ENCODE peak calls at places on chromosomes 12 and 14, in nine cellular contexts. One of them, this sample, is unnamed.

GRCh38 chr14:96104469-96105057 is 65.4 kb downstream of the C14orf132 start:
- DNase-seq in psoas muscle: peak
- DNase-seq in GM23338: no peak
- DNase-seq in IMR-90: peak
- DNase-seq in PC-3: peak
- DNase-seq in OCI-LY7: no peak
- DNase-seq in lower lobe of right lung: peak
- DNase-seq in Calu3: peak
- DNase-seq in CD8-positive, alpha-beta T cell: no peak
- DNase-seq in this sample: peak

GRCh38 chr14:77722301-77722700 is 14.4 kb downstream of the SLIRP start:
- DNase-seq in psoas muscle: no peak
- DNase-seq in GM23338: no peak
- DNase-seq in IMR-90: no peak
- DNase-seq in PC-3: no peak
- DNase-seq in OCI-LY7: no peak
- DNase-seq in lower lobe of right lung: no peak
- DNase-seq in Calu3: no peak
- DNase-seq in CD8-positive, alpha-beta T cell: no peak
- DNase-seq in this sample: no peak

GRCh38 chr12:64120568-64120967 is 101.5 kb downstream of the KICS2 start:
- DNase-seq in psoas muscle: no peak
- DNase-seq in GM23338: no peak
- DNase-seq in IMR-90: no peak
- DNase-seq in PC-3: peak
- DNase-seq in OCI-LY7: no peak
- DNase-seq in lower lobe of right lung: no peak
- DNase-seq in Calu3: no peak
- DNase-seq in CD8-positive, alpha-beta T cell: no peak
- DNase-seq in this sample: no peak

GRCh38 chr14:102840801-102841528 is 63.7 kb downstream of the TRAF3 start:
- DNase-seq in psoas muscle: no peak
- DNase-seq in GM23338: peak
- DNase-seq in IMR-90: no peak
- DNase-seq in PC-3: no peak
- DNase-seq in OCI-LY7: no peak
- DNase-seq in lower lobe of right lung: no peak
- DNase-seq in Calu3: no peak
- DNase-seq in CD8-positive, alpha-beta T cell: no peak
- DNase-seq in this sample: no peak

GRCh38 chr14:93051600-93052546 is 63.9 kb downstream of the ITPK1 start:
- DNase-seq in psoas muscle: no peak
- DNase-seq in GM23338: peak
- DNase-seq in IMR-90: no peak
- DNase-seq in PC-3: no peak
- DNase-seq in OCI-LY7: no peak
- DNase-seq in lower lobe of right lung: no peak
- DNase-seq in Calu3: no peak
- DNase-seq in CD8-positive, alpha-beta T cell: no peak
- DNase-seq in this sample: no peak

GRCh38 chr14:58732387-58732786 is 94.6 kb downstream of the DACT1 start:
- DNase-seq in psoas muscle: no peak
- DNase-seq in GM23338: no peak
- DNase-seq in IMR-90: no peak
- DNase-seq in PC-3: peak
- DNase-seq in OCI-LY7: no peak
- DNase-seq in lower lobe of right lung: no peak
- DNase-seq in Calu3: no peak
- DNase-seq in CD8-positive, alpha-beta T cell: no peak
- DNase-seq in this sample: no peak

GRCh38 chr12:132180648-132181546 is 36.6 kb downstream of the NOC4L start:
- DNase-seq in psoas muscle: no peak
- DNase-seq in GM23338: no peak
- DNase-seq in IMR-90: no peak
- DNase-seq in PC-3: no peak
- DNase-seq in OCI-LY7: no peak
- DNase-seq in lower lobe of right lung: no peak
- DNase-seq in Calu3: no peak
- DNase-seq in CD8-positive, alpha-beta T cell: no peak
- DNase-seq in this sample: no peak

GRCh38 chr14:50139192-50139591 is 22.8 kb upstream of the VCPKMT start:
- DNase-seq in psoas muscle: no peak
- DNase-seq in GM23338: peak
- DNase-seq in IMR-90: no peak
- DNase-seq in PC-3: no peak
- DNase-seq in OCI-LY7: no peak
- DNase-seq in lower lobe of right lung: no peak
- DNase-seq in Calu3: no peak
- DNase-seq in CD8-positive, alpha-beta T cell: no peak
- DNase-seq in this sample: no peak

GRCh38 chr12:65022960-65023359 is 98.1 kb downstream of the WIF1 start:
- DNase-seq in psoas muscle: no peak
- DNase-seq in GM23338: no peak
- DNase-seq in IMR-90: no peak
- DNase-seq in PC-3: no peak
- DNase-seq in OCI-LY7: no peak
- DNase-seq in lower lobe of right lung: no peak
- DNase-seq in Calu3: peak
- DNase-seq in CD8-positive, alpha-beta T cell: no peak
- DNase-seq in this sample: no peak

GRCh38 chr14:103692159-103692558 is 23.1 kb downstream of the XRCC3 start:
- DNase-seq in psoas muscle: no peak
- DNase-seq in GM23338: no peak
- DNase-seq in IMR-90: no peak
- DNase-seq in PC-3: no peak
- DNase-seq in OCI-LY7: peak
- DNase-seq in lower lobe of right lung: no peak
- DNase-seq in Calu3: no peak
- DNase-seq in CD8-positive, alpha-beta T cell: no peak
- DNase-seq in this sample: no peak

GRCh38 chr12:51247523-51248206 is 9.0 kb downstream of the DAZAP2 start:
- DNase-seq in psoas muscle: no peak
- DNase-seq in GM23338: peak
- DNase-seq in IMR-90: no peak
- DNase-seq in PC-3: no peak
- DNase-seq in OCI-LY7: no peak
- DNase-seq in lower lobe of right lung: no peak
- DNase-seq in Calu3: no peak
- DNase-seq in CD8-positive, alpha-beta T cell: no peak
- DNase-seq in this sample: no peak

GRCh38 chr12:51593539-51593938 is 2.5 kb downstream of the SCN8A start:
- DNase-seq in psoas muscle: no peak
- DNase-seq in GM23338: peak
- DNase-seq in IMR-90: peak
- DNase-seq in PC-3: peak
- DNase-seq in OCI-LY7: no peak
- DNase-seq in lower lobe of right lung: no peak
- DNase-seq in Calu3: peak
- DNase-seq in CD8-positive, alpha-beta T cell: no peak
- DNase-seq in this sample: no peak

GRCh38 chr14:59632381-59632780 is 55.8 kb upstream of the CCDC175 start:
- DNase-seq in psoas muscle: no peak
- DNase-seq in GM23338: peak
- DNase-seq in IMR-90: peak
- DNase-seq in PC-3: peak
- DNase-seq in OCI-LY7: peak
- DNase-seq in lower lobe of right lung: no peak
- DNase-seq in Calu3: peak
- DNase-seq in CD8-positive, alpha-beta T cell: no peak
- DNase-seq in this sample: peak

DNA sequence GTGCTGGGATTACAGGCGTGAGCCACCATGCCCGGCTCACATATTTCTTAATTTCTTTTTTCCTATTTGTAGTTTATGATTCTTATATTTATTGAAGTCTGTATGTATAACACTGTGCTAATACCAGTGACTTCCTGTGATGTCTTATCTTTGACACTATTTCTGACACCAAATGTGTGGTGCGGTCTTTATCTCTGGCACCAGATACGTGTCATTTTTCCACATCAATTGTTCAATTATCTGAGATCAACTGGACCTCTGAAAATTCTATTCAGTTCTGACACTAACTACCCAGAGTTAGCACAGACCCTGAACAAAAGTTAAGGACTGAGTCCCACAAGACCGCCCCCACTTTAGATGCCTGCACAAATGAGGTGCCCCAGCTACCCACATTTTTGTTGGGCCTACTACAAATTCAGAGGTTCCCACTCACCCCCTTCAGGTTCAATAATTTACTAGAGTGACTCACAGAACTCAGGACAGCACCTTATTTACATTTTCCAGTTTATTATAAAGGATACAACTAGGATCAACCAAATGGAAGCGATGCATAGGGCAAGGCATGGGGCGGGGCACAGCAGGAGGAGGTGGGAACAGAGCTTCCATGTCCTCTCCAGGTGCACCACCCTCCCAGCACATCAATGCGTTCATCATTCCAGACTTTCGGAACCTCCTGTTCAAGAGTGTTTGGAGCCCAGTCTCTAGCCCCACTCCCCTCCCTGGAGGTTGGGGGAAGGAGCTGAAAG is 11.6 kb upstream of the SRSF9 start:
- DNase-seq in psoas muscle: no peak
- DNase-seq in GM23338: no peak
- DNase-seq in IMR-90: no peak
- DNase-seq in PC-3: peak
- DNase-seq in OCI-LY7: no peak
- DNase-seq in lower lobe of right lung: no peak
- DNase-seq in Calu3: no peak
- DNase-seq in CD8-positive, alpha-beta T cell: no peak
- DNase-seq in this sample: no peak
- TF ChIP-seq CTCF in psoas muscle: no peak
- TF ChIP-seq CTCF in GM23338: no peak
- TF ChIP-seq CTCF in IMR-90: no peak
- TF ChIP-seq CTCF in PC-3: no peak
- TF ChIP-seq CTCF in OCI-LY7: no peak
- TF ChIP-seq CTCF in lower lobe of right lung: no peak
- TF ChIP-seq CTCF in Calu3: no peak
- TF ChIP-seq CTCF in CD8-positive, alpha-beta T cell: no peak
- TF ChIP-seq CTCF in this sample: no peak

GRCh38 chr14:22589096-22589839 is at the start of gene DAD1:
- DNase-seq in psoas muscle: peak
- DNase-seq in GM23338: peak
- DNase-seq in IMR-90: peak
- DNase-seq in PC-3: peak
- DNase-seq in OCI-LY7: peak
- DNase-seq in lower lobe of right lung: peak
- DNase-seq in Calu3: peak
- DNase-seq in CD8-positive, alpha-beta T cell: peak
- DNase-seq in this sample: peak
- TF ChIP-seq CTCF in psoas muscle: no peak
- TF ChIP-seq CTCF in GM23338: no peak
- TF ChIP-seq CTCF in IMR-90: no peak
- TF ChIP-seq CTCF in PC-3: no peak
- TF ChIP-seq CTCF in OCI-LY7: no peak
- TF ChIP-seq CTCF in lower lobe of right lung: no peak
- TF ChIP-seq CTCF in Calu3: peak
- TF ChIP-seq CTCF in CD8-positive, alpha-beta T cell: no peak
- TF ChIP-seq CTCF in this sample: no peak

GRCh38 chr12:22282283-22282682 is 52.2 kb downstream of the ST8SIA1 start:
- DNase-seq in psoas muscle: no peak
- DNase-seq in GM23338: no peak
- DNase-seq in IMR-90: peak
- DNase-seq in PC-3: peak
- DNase-seq in OCI-LY7: no peak
- DNase-seq in lower lobe of right lung: no peak
- DNase-seq in Calu3: no peak
- DNase-seq in CD8-positive, alpha-beta T cell: no peak
- DNase-seq in this sample: no peak

GRCh38 chr12:22285871-22286270 is 48.6 kb downstream of the ST8SIA1 start:
- DNase-seq in psoas muscle: no peak
- DNase-seq in GM23338: no peak
- DNase-seq in IMR-90: no peak
- DNase-seq in PC-3: no peak
- DNase-seq in OCI-LY7: no peak
- DNase-seq in lower lobe of right lung: no peak
- DNase-seq in Calu3: no peak
- DNase-seq in CD8-positive, alpha-beta T cell: no peak
- DNase-seq in this sample: no peak

GRCh38 chr12:22284871-22285270 is 49.6 kb downstream of the ST8SIA1 start:
- DNase-seq in psoas muscle: no peak
- DNase-seq in GM23338: no peak
- DNase-seq in IMR-90: peak
- DNase-seq in PC-3: no peak
- DNase-seq in OCI-LY7: no peak
- DNase-seq in lower lobe of right lung: no peak
- DNase-seq in Calu3: no peak
- DNase-seq in CD8-positive, alpha-beta T cell: no peak
- DNase-seq in this sample: no peak

GRCh38 chr12:22283006-22283506 is 51.5 kb downstream of the ST8SIA1 start:
- DNase-seq in psoas muscle: no peak
- DNase-seq in GM23338: no peak
- DNase-seq in IMR-90: peak
- DNase-seq in PC-3: peak
- DNase-seq in OCI-LY7: no peak
- DNase-seq in lower lobe of right lung: no peak
- DNase-seq in Calu3: no peak
- DNase-seq in CD8-positive, alpha-beta T cell: no peak
- DNase-seq in this sample: no peak

GRCh38 chr12:22283508-22283907 is 51.0 kb downstream of the ST8SIA1 start:
- DNase-seq in psoas muscle: no peak
- DNase-seq in GM23338: peak
- DNase-seq in IMR-90: no peak
- DNase-seq in PC-3: no peak
- DNase-seq in OCI-LY7: no peak
- DNase-seq in lower lobe of right lung: no peak
- DNase-seq in Calu3: no peak
- DNase-seq in CD8-positive, alpha-beta T cell: no peak
- DNase-seq in this sample: no peak
- TF ChIP-seq CTCF in psoas muscle: no peak
- TF ChIP-seq CTCF in GM23338: no peak
- TF ChIP-seq CTCF in IMR-90: no peak
- TF ChIP-seq CTCF in PC-3: no peak
- TF ChIP-seq CTCF in OCI-LY7: no peak
- TF ChIP-seq CTCF in lower lobe of right lung: no peak
- TF ChIP-seq CTCF in Calu3: no peak
- TF ChIP-seq CTCF in CD8-positive, alpha-beta T cell: no peak
- TF ChIP-seq CTCF in this sample: no peak

GRCh38 chr14:38944691-38945090 is 158.3 kb downstream of the SEC23A start:
- DNase-seq in psoas muscle: no peak
- DNase-seq in GM23338: no peak
- DNase-seq in IMR-90: no peak
- DNase-seq in PC-3: no peak
- DNase-seq in OCI-LY7: no peak
- DNase-seq in lower lobe of right lung: no peak
- DNase-seq in Calu3: no peak
- DNase-seq in CD8-positive, alpha-beta T cell: no peak
- DNase-seq in this sample: no peak

GRCh38 chr14:38947343-38947742 is 155.7 kb downstream of the SEC23A start:
- DNase-seq in psoas muscle: no peak
- DNase-seq in GM23338: no peak
- DNase-seq in IMR-90: no peak
- DNase-seq in PC-3: no peak
- DNase-seq in OCI-LY7: no peak
- DNase-seq in lower lobe of right lung: no peak
- DNase-seq in Calu3: no peak
- DNase-seq in CD8-positive, alpha-beta T cell: no peak
- DNase-seq in this sample: no peak

DNA sequence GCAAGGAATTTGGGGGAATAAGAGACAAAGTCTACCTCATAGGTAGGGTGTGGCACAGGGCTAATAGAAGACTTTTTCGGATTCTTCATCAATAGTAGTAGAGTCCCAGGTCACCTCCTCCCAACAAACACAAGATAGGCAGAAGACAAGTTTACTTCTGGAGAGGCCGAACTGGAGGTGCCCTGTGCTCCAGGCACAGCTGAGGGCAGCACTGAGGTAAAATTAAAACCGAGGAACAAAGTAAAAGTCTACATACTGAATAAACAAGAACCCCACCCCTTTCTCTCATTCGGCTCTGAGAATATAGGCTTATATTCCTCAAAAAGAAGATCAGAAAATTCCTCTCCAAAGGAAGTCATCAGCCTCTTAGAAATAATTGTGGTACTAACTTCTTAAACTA is 161.6 kb downstream of the SEC23A start:
- DNase-seq in psoas muscle: no peak
- DNase-seq in GM23338: peak
- DNase-seq in IMR-90: no peak
- DNase-seq in PC-3: no peak
- DNase-seq in OCI-LY7: no peak
- DNase-seq in lower lobe of right lung: no peak
- DNase-seq in Calu3: no peak
- DNase-seq in CD8-positive, alpha-beta T cell: no peak
- DNase-seq in this sample: no peak
- TF ChIP-seq CTCF in psoas muscle: no peak
- TF ChIP-seq CTCF in GM23338: peak
- TF ChIP-seq CTCF in IMR-90: no peak
- TF ChIP-seq CTCF in PC-3: no peak
- TF ChIP-seq CTCF in OCI-LY7: no peak
- TF ChIP-seq CTCF in lower lobe of right lung: no peak
- TF ChIP-seq CTCF in Calu3: no peak
- TF ChIP-seq CTCF in CD8-positive, alpha-beta T cell: no peak
- TF ChIP-seq CTCF in this sample: no peak